ENCODE peak calls at places on chromosomes 3 and 15, in ten cellular contexts. O is K562, Q is PC-3, M is IMR-90, K is endodermal cell, X is HCT116, U is kidney, A is fibroblast of lung, J is endothelial cell of umbilical vein, F is neural progenitor cell. E is an unnamed sample.

GRCh38 chr3:106036706-106037105 is 167.9 kb upstream of the CBLB start:
- DNase-seq in O (no peak), Q (no peak), M (no peak), K (no peak), X (no peak), U (no peak), A (no peak), J (no peak), F (no peak), E (no peak)

GRCh38 chr15:51403072-51403878 is 61.8 kb downstream of the GLDN start:
- DNase-seq in O (peak), Q (peak), M (peak), K (peak), X (peak), U (no peak), A (peak), J (peak), F (peak), E (peak)

GRCh38 chr15:74839526-74840395 is 3.2 kb downstream of the ULK3 start:
- DNase-seq in O (no peak), Q (no peak), M (no peak), K (peak), X (no peak), U (no peak), A (no peak), J (no peak), F (no peak), E (no peak)

GRCh38 chr15:90074916-90075315 is 27.4 kb downstream of the IDH2 start:
- DNase-seq in O (no peak), Q (no peak), M (no peak), K (peak), X (no peak), U (no peak), A (no peak), J (no peak), F (no peak), E (no peak)

GRCh38 chr3:121918779-121919483 is 24.7 kb downstream of the SLC15A2 start:
- DNase-seq in O (peak), Q (no peak), M (peak), K (no peak), X (no peak), U (peak), A (peak), J (no peak), F (no peak), E (no peak)

GRCh38 chr3:126527455-126528211 is 3.7 kb downstream of the CHST13 start:
- DNase-seq in O (no peak), Q (no peak), M (no peak), K (peak), X (no peak), U (peak), A (no peak), J (no peak), F (no peak), E (no peak)

GRCh38 chr3:80424951-80425350 is 657.2 kb upstream of the ROBO1 start:
- DNase-seq in O (no peak), Q (no peak), M (no peak), K (no peak), X (no peak), U (no peak), A (peak), J (peak), F (no peak), E (no peak)

GRCh38 chr15:83064859-83065258 is 2.2 kb downstream of the BTBD1 start:
- DNase-seq in O (no peak), Q (peak), M (peak), K (no peak), X (no peak), U (no peak), A (no peak), J (peak), F (no peak), E (no peak)

GRCh38 chr3:172305552-172305951 is 142.7 kb downstream of the GHSR start:
- DNase-seq in O (no peak), Q (peak), M (peak), K (no peak), X (no peak), U (no peak), A (peak), J (peak), F (no peak), E (peak)

GRCh38 chr3:99625237-99625622 is 13.2 kb upstream of the COL8A1 start:
- DNase-seq in O (no peak), Q (no peak), M (no peak), K (peak), X (no peak), U (no peak), A (no peak), J (no peak), F (no peak), E (no peak)

GRCh38 chr3:49388416-49388815 is 23.4 kb downstream of the RHOA start:
- DNase-seq in O (no peak), Q (no peak), M (no peak), K (no peak), X (no peak), U (no peak), A (no peak), J (no peak), F (no peak), E (no peak)

GRCh38 chr3:153789380-153789779 is 331.8 kb upstream of the ARHGEF26 start:
- DNase-seq in O (no peak), Q (no peak), M (no peak), K (no peak), X (no peak), U (no peak), A (no peak), J (no peak), F (no peak), E (no peak)

GRCh38 chr3:66938338-66938963 is 59.7 kb upstream of the KBTBD8 start:
- DNase-seq in O (peak), Q (peak), M (peak), K (peak), X (peak), U (no peak), A (peak), J (peak), F (peak), E (peak)

GRCh38 chr3:186609247-186609868 is 3.5 kb upstream of the AHSG start:
- DNase-seq in O (peak), Q (peak), M (no peak), K (no peak), X (peak), U (no peak), A (no peak), J (no peak), F (no peak), E (peak)

GRCh38 chr15:78906310-78906608 is 33.6 kb downstream of the MORF4L1 start:
- DNase-seq in O (no peak), Q (peak), M (peak), K (no peak), X (no peak), U (no peak), A (peak), J (peak), F (no peak), E (no peak)

GRCh38 chr3:143237036-143237688 is 117.6 kb downstream of the CHST2 start:
- DNase-seq in O (no peak), Q (no peak), M (no peak), K (no peak), X (no peak), U (no peak), A (peak), J (no peak), F (peak), E (no peak)

GRCh38 chr3:32180151-32180850 is 58.2 kb upstream of the CMTM8 start:
- DNase-seq in O (no peak), Q (no peak), M (no peak), K (no peak), X (no peak), U (no peak), A (no peak), J (no peak), F (no peak), E (no peak)

GRCh38 chr3:115330406-115330805 is 183.3 kb upstream of the ZBTB20 start:
- DNase-seq in O (no peak), Q (peak), M (peak), K (no peak), X (no peak), U (no peak), A (peak), J (peak), F (no peak), E (no peak)

GRCh38 chr3:176814252-176814651 is 383.0 kb downstream of the TBL1XR1 start:
- DNase-seq in O (peak), Q (peak), M (peak), K (peak), X (peak), U (peak), A (peak), J (peak), F (peak), E (peak)

GRCh38 chr3:24336101-24336500 is 158.5 kb downstream of the THRB start:
- DNase-seq in O (no peak), Q (no peak), M (no peak), K (no peak), X (no peak), U (no peak), A (no peak), J (no peak), F (no peak), E (no peak)

GRCh38 chr3:185319801-185320200 is 43.1 kb upstream of the MAP3K13 start:
- DNase-seq in O (no peak), Q (no peak), M (no peak), K (no peak), X (no peak), U (no peak), A (no peak), J (no peak), F (no peak), E (no peak)

GRCh38 chr15:96329403-96329981 is 1.0 kb upstream of the NR2F2 start:
- DNase-seq in O (no peak), Q (peak), M (no peak), K (no peak), X (no peak), U (peak), A (peak), J (peak), F (peak), E (peak)

GRCh38 chr3:126159476-126159875 is 20.9 kb downstream of the ALDH1L1 start:
- DNase-seq in O (no peak), Q (no peak), M (no peak), K (no peak), X (no peak), U (peak), A (no peak), J (no peak), F (no peak), E (no peak)

GRCh38 chr3:151345854-151346253 is 16.5 kb upstream of the P2RY13 start:
- DNase-seq in O (no peak), Q (peak), M (peak), K (no peak), X (no peak), U (no peak), A (peak), J (no peak), F (no peak), E (no peak)

GRCh38 chr3:94081880-94082279 is 19.0 kb downstream of the NSUN3 start:
- DNase-seq in O (no peak), Q (no peak), M (no peak), K (no peak), X (no peak), U (no peak), A (no peak), J (no peak), F (no peak), E (no peak)
- H3K9ac ChIP-seq in O (no peak), Q (no peak), M (no peak), K (no peak), X (no peak), U (no peak), A (no peak), J (no peak), F (no peak), E (no peak)

DNA sequence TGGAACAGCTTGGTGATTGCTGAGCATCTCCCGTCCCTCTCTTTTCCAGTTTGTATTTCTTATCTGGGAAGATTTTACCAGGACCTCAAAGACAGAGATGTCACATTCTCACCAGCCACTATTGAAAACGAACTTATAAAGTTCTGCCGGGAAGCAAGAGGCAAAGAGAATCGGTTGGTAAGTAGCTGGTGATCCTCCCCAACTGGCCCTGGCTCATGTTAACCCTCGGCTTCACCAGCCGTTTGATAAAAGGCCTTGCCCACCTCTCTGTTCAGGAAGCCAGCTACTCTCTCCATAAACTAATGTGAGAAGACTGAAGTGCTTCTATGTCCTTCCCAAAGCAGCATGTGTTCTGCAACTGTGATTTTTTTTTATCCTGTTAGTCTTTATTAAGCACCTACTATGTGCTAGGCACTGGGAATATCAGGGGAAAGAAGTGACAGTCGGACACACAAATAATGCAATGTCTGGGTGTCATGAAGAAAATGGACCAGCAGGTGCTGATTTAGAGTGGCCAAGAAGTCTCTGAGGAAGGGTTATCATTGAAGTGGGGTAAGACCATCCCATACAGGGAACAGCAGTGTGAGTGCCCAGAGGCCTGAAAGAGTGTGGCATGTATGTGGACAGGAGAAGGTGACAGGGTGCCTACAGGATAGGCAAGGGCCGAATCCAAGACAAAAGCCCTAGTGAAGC is 1.2 kb downstream of the MANF start:
- DNase-seq in O (no peak), Q (no peak), M (no peak), K (peak), X (no peak), U (peak), A (no peak), J (no peak), F (no peak), E (no peak)
- TF ChIP-seq CTCF in O (no peak), Q (no peak), M (no peak), K (peak), X (no peak), U (no peak), A (no peak), J (no peak), F (no peak), E (no peak)

GRCh38 chr15:73196113-73196512 is 143.8 kb downstream of the NEO1 start:
- DNase-seq in O (peak), Q (no peak), M (peak), K (no peak), X (no peak), U (no peak), A (no peak), J (peak), F (no peak), E (no peak)

DNA sequence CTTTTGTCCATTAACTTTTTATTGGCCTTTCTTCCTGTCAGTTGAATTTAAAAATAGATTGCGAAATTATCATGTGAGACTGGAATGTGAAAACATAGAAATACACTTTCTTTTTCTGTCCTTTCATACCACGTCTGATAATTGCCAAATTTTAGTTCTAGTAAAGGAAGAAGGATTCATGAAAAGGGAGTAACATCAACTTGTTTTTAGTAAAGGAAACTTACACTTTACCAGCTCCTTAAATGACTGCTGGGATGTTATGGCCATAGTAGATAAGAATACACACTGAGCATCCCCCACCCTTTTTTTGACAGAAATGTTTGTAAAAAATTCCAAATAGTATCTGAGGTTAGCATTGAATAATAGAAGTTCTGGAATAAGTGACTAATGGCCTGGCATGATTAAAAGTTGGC is 137.9 kb downstream of the NEO1 start:
- DNase-seq in O (peak), Q (no peak), M (peak), K (no peak), X (no peak), U (no peak), A (peak), J (no peak), F (no peak), E (no peak)
- H3K9ac ChIP-seq in O (no peak), Q (no peak), M (no peak), K (no peak), X (no peak), U (no peak), A (no peak), J (no peak), F (no peak), E (no peak)

GRCh38 chr3:82287562-82287961 is 526.1 kb upstream of the GBE1 start:
- DNase-seq in O (no peak), Q (no peak), M (no peak), K (no peak), X (no peak), U (no peak), A (no peak), J (no peak), F (no peak), E (no peak)

GRCh38 chr3:82293867-82294266 is 532.4 kb upstream of the GBE1 start:
- DNase-seq in O (no peak), Q (peak), M (no peak), K (no peak), X (no peak), U (no peak), A (no peak), J (no peak), F (no peak), E (no peak)

GRCh38 chr3:82294609-82295008 is 533.2 kb upstream of the GBE1 start:
- DNase-seq in O (no peak), Q (no peak), M (no peak), K (no peak), X (no peak), U (no peak), A (no peak), J (no peak), F (no peak), E (no peak)

GRCh38 chr3:82293435-82293834 is 532.0 kb upstream of the GBE1 start:
- DNase-seq in O (no peak), Q (peak), M (no peak), K (no peak), X (no peak), U (no peak), A (no peak), J (no peak), F (no peak), E (no peak)
- TF ChIP-seq CTCF in O (no peak), Q (no peak), M (no peak), K (no peak), X (no peak), U (no peak), A (no peak), J (no peak), F (no peak), E (no peak)

DNA sequence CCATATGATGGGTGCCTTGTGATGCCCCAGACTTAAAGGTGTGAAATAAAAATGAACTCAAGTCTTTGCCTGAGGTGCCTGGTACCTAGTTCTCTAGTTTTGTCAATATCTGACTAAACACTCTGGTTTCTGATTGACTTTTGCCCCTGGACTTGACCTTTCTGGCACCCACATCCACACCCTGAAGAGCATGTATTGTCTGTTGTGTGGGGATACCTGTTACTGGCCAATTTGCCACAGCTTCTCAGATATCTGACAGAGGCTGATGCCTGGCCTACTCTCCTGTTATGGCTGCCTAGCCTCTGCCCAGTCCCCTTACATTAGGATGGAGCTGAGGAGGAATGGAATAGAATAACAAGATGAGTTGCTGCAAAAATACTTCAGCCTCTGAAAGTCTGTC is 3.6 kb downstream of the ZBTB38 start:
- DNase-seq in O (no peak), Q (no peak), M (no peak), K (no peak), X (no peak), U (no peak), A (no peak), J (no peak), F (no peak), E (no peak)
- H3K9ac ChIP-seq in O (no peak), Q (no peak), M (no peak), K (no peak), X (no peak), U (no peak), A (no peak), J (no peak), F (no peak), E (no peak)

GRCh38 chr3:45084361-45084760 is 58.3 kb downstream of the CLEC3B start:
- DNase-seq in O (no peak), Q (no peak), M (no peak), K (no peak), X (no peak), U (no peak), A (no peak), J (no peak), F (no peak), E (no peak)

GRCh38 chr3:45082139-45082538 is 56.0 kb downstream of the CLEC3B start:
- DNase-seq in O (no peak), Q (no peak), M (peak), K (no peak), X (no peak), U (no peak), A (peak), J (peak), F (no peak), E (no peak)

GRCh38 chr3:45084820-45085816 is 59.0 kb downstream of the CLEC3B start:
- DNase-seq in O (no peak), Q (peak), M (peak), K (no peak), X (no peak), U (no peak), A (peak), J (no peak), F (no peak), E (no peak)

GRCh38 chr3:45081506-45081905 is 55.4 kb downstream of the CLEC3B start:
- DNase-seq in O (no peak), Q (no peak), M (no peak), K (no peak), X (no peak), U (no peak), A (no peak), J (no peak), F (no peak), E (no peak)

DNA sequence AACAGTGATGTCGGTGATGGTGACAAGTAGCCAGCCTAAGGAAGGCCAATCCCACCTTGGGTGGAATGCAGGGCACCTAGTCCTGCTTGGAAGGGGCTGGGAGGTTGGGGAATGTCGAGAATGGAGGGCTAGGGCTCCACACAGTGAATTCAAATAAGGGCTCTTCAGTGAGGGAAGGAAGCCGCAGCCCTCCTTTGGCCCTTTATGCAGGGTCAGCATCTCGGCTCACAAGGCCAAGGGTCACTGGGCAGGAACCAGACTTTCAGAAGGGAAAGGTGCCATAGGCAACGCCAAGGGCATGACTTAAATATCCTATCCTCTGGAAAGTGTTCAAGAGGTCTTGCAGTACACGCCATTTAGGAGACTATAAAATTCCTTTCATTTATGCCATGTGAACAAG is 56.9 kb downstream of the CLEC3B start:
- DNase-seq in O (no peak), Q (no peak), M (no peak), K (no peak), X (no peak), U (peak), A (no peak), J (no peak), F (no peak), E (no peak)
- TF ChIP-seq CTCF in O (no peak), Q (no peak), M (no peak), K (no peak), X (no peak), U (no peak), A (no peak), J (no peak), F (no peak), E (no peak)

E was measured in colonic mucosa.